ENCODE peak calls at places on chromosomes 7 and 10, in seven cellular contexts. One of them, this sample, is unnamed.

GRCh38 chr10:3873728-3874461 is 88.9 kb upstream of the KLF6 start:
- DNase-seq in pancreas: peak
- DNase-seq in Panc1: no peak
- DNase-seq in AG04450: no peak
- DNase-seq in HFF-Myc: no peak
- DNase-seq in HCT116: peak
- DNase-seq in neural progenitor cell: peak
- DNase-seq in this sample: no peak

GRCh38 chr10:34731885-34732701 is 83.0 kb downstream of the PARD3 start:
- DNase-seq in HCT116: no peak
- DNase-seq in neural progenitor cell: no peak
- DNase-seq in pancreas: no peak
- DNase-seq in AG04450: no peak
- DNase-seq in Panc1: no peak
- DNase-seq in HFF-Myc: no peak
- DNase-seq in this sample: no peak

GRCh38 chr10:113087082-113088029 is 137.3 kb downstream of the TCF7L2 start:
- DNase-seq in neural progenitor cell: no peak
- DNase-seq in AG04450: peak
- DNase-seq in Panc1: peak
- DNase-seq in pancreas: peak
- DNase-seq in HFF-Myc: peak
- DNase-seq in HCT116: peak
- DNase-seq in this sample: peak

GRCh38 chr7:43766564-43766963 is 8.1 kb downstream of the BLVRA start:
- DNase-seq in HFF-Myc: no peak
- DNase-seq in AG04450: no peak
- DNase-seq in neural progenitor cell: peak
- DNase-seq in HCT116: no peak
- DNase-seq in Panc1: no peak
- DNase-seq in pancreas: no peak
- DNase-seq in this sample: no peak

GRCh38 chr10:116109481-116109880 is 163.5 kb downstream of the GFRA1 start:
- DNase-seq in AG04450: no peak
- DNase-seq in neural progenitor cell: no peak
- DNase-seq in Panc1: no peak
- DNase-seq in pancreas: no peak
- DNase-seq in HFF-Myc: no peak
- DNase-seq in HCT116: no peak
- DNase-seq in this sample: no peak

GRCh38 chr7:121344497-121344896 is 15.7 kb downstream of the WNT16 start:
- DNase-seq in Panc1: no peak
- DNase-seq in HFF-Myc: no peak
- DNase-seq in HCT116: no peak
- DNase-seq in AG04450: no peak
- DNase-seq in pancreas: no peak
- DNase-seq in neural progenitor cell: no peak
- DNase-seq in this sample: no peak

GRCh38 chr10:102231357-102232318 is 5.5 kb downstream of the ELOVL3 start:
- DNase-seq in HCT116: peak
- DNase-seq in pancreas: peak
- DNase-seq in AG04450: no peak
- DNase-seq in Panc1: peak
- DNase-seq in HFF-Myc: no peak
- DNase-seq in neural progenitor cell: peak
- DNase-seq in this sample: no peak

GRCh38 chr10:91525939-91526712 is 106.7 kb downstream of the PPP1R3C start:
- DNase-seq in AG04450: no peak
- DNase-seq in pancreas: no peak
- DNase-seq in HFF-Myc: no peak
- DNase-seq in Panc1: no peak
- DNase-seq in neural progenitor cell: no peak
- DNase-seq in HCT116: no peak
- DNase-seq in this sample: no peak

GRCh38 chr7:154759989-154760388 is 242.9 kb downstream of the PAXIP1 start:
- DNase-seq in pancreas: no peak
- DNase-seq in neural progenitor cell: no peak
- DNase-seq in HFF-Myc: no peak
- DNase-seq in Panc1: no peak
- DNase-seq in AG04450: no peak
- DNase-seq in HCT116: no peak
- DNase-seq in this sample: no peak

GRCh38 chr10:124294811-124295770 is 123.6 kb downstream of the OAT start:
- DNase-seq in neural progenitor cell: no peak
- DNase-seq in Panc1: no peak
- DNase-seq in pancreas: no peak
- DNase-seq in AG04450: no peak
- DNase-seq in HFF-Myc: no peak
- DNase-seq in HCT116: no peak
- DNase-seq in this sample: no peak

GRCh38 chr10:72637398-72637857 is 11.5 kb upstream of the MICU1 start:
- DNase-seq in pancreas: no peak
- DNase-seq in HCT116: no peak
- DNase-seq in HFF-Myc: no peak
- DNase-seq in neural progenitor cell: no peak
- DNase-seq in AG04450: no peak
- DNase-seq in Panc1: no peak
- DNase-seq in this sample: peak

GRCh38 chr7:128939075-128939860 is 1.5 kb downstream of the IRF5 start:
- DNase-seq in Panc1: no peak
- DNase-seq in HCT116: no peak
- DNase-seq in AG04450: no peak
- DNase-seq in HFF-Myc: no peak
- DNase-seq in pancreas: no peak
- DNase-seq in neural progenitor cell: no peak
- DNase-seq in this sample: no peak

GRCh38 chr7:124071843-124072242 is 39.0 kb upstream of the TMEM229A start:
- DNase-seq in pancreas: no peak
- DNase-seq in Panc1: no peak
- DNase-seq in HFF-Myc: no peak
- DNase-seq in neural progenitor cell: no peak
- DNase-seq in AG04450: no peak
- DNase-seq in HCT116: no peak
- DNase-seq in this sample: no peak

GRCh38 chr7:5065107-5065407 is 19.4 kb downstream of the RBAK start:
- DNase-seq in HFF-Myc: no peak
- DNase-seq in AG04450: no peak
- DNase-seq in Panc1: no peak
- DNase-seq in HCT116: no peak
- DNase-seq in neural progenitor cell: no peak
- DNase-seq in pancreas: no peak
- DNase-seq in this sample: no peak

GRCh38 chr7:46764100-46764941 is 817.6 kb downstream of the TNS3 start:
- DNase-seq in AG04450: peak
- DNase-seq in pancreas: no peak
- DNase-seq in neural progenitor cell: no peak
- DNase-seq in HFF-Myc: peak
- DNase-seq in HCT116: peak
- DNase-seq in Panc1: peak
- DNase-seq in this sample: peak

GRCh38 chr10:45372251-45372951 is 1.6 kb upstream of the ALOX5 start:
- DNase-seq in neural progenitor cell: no peak
- DNase-seq in HCT116: no peak
- DNase-seq in pancreas: no peak
- DNase-seq in Panc1: no peak
- DNase-seq in HFF-Myc: no peak
- DNase-seq in AG04450: no peak
- DNase-seq in this sample: no peak
- H3K4me3 ChIP-seq in neural progenitor cell: peak
- H3K4me3 ChIP-seq in HCT116: no peak
- H3K4me3 ChIP-seq in pancreas: no peak
- H3K4me3 ChIP-seq in Panc1: no peak
- H3K4me3 ChIP-seq in HFF-Myc: no peak
- H3K4me3 ChIP-seq in AG04450: no peak
- H3K4me3 ChIP-seq in this sample: no peak

DNA sequence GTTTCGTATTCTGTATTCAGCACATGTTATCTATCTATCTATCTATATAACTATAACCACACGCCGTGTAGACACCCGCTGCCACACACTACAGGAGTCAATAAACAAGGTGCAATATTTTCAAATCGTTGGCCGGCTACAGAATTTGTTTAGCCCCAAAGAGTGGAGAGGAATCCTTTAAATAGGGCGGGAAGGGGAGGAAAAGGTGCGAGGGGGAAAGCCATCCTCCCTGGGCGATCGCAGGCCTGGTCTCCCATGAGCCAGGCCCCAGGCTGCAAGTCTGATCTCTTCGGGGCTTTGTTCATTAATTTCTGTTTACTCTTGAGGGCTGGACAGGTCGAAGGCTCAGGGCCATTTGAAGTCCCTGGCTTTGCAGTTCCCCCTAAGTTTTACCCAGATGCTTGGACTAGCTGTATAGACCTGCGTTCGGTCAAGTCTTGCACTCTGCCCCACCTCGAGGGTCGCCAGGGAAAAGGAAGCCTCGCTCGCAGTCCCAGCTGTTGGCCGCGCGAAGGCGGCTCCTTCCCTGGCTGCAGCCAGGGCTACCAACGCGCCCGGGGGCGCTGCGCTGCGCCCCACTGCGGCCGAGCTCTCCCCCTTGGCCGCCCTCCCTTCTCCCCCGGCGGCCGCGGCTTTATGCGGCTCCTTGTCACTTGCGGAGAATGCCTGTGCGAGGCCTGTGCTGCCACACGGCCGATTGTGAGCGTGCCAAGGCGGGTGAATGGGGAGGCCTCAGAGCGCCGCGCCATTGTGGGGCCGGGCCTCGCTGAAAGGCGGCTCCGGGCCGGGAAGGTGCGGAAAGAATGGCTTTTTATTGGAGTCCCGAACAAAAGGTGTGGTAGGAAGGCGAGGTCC is 3.9 kb downstream of the NKX2-3 start:
- DNase-seq in neural progenitor cell: peak
- DNase-seq in HFF-Myc: no peak
- DNase-seq in AG04450: no peak
- DNase-seq in HCT116: no peak
- DNase-seq in pancreas: no peak
- DNase-seq in Panc1: no peak
- DNase-seq in this sample: no peak
- TF ChIP-seq CTCF in neural progenitor cell: peak
- TF ChIP-seq CTCF in HFF-Myc: no peak
- TF ChIP-seq CTCF in AG04450: no peak
- TF ChIP-seq CTCF in HCT116: no peak
- TF ChIP-seq CTCF in pancreas: no peak
- TF ChIP-seq CTCF in Panc1: no peak
- TF ChIP-seq CTCF in this sample: no peak

GRCh38 chr7:48176356-48176893 is 5.2 kb downstream of the ABCA13 start:
- DNase-seq in Panc1: no peak
- DNase-seq in HCT116: no peak
- DNase-seq in HFF-Myc: no peak
- DNase-seq in pancreas: no peak
- DNase-seq in AG04450: no peak
- DNase-seq in neural progenitor cell: no peak
- DNase-seq in this sample: no peak
- H3K4me3 ChIP-seq in Panc1: no peak
- H3K4me3 ChIP-seq in HCT116: no peak
- H3K4me3 ChIP-seq in HFF-Myc: no peak
- H3K4me3 ChIP-seq in pancreas: no peak
- H3K4me3 ChIP-seq in AG04450: no peak
- H3K4me3 ChIP-seq in neural progenitor cell: no peak
- H3K4me3 ChIP-seq in this sample: no peak

GRCh38 chr10:106571216-106571954 is 593.1 kb downstream of the SORCS1 start:
- DNase-seq in HFF-Myc: no peak
- DNase-seq in Panc1: peak
- DNase-seq in neural progenitor cell: peak
- DNase-seq in HCT116: no peak
- DNase-seq in pancreas: no peak
- DNase-seq in AG04450: no peak
- DNase-seq in this sample: no peak
- TF ChIP-seq CTCF in HFF-Myc: peak
- TF ChIP-seq CTCF in Panc1: peak
- TF ChIP-seq CTCF in neural progenitor cell: peak
- TF ChIP-seq CTCF in HCT116: no peak
- TF ChIP-seq CTCF in pancreas: peak
- TF ChIP-seq CTCF in AG04450: peak
- TF ChIP-seq CTCF in this sample: peak

DNA sequence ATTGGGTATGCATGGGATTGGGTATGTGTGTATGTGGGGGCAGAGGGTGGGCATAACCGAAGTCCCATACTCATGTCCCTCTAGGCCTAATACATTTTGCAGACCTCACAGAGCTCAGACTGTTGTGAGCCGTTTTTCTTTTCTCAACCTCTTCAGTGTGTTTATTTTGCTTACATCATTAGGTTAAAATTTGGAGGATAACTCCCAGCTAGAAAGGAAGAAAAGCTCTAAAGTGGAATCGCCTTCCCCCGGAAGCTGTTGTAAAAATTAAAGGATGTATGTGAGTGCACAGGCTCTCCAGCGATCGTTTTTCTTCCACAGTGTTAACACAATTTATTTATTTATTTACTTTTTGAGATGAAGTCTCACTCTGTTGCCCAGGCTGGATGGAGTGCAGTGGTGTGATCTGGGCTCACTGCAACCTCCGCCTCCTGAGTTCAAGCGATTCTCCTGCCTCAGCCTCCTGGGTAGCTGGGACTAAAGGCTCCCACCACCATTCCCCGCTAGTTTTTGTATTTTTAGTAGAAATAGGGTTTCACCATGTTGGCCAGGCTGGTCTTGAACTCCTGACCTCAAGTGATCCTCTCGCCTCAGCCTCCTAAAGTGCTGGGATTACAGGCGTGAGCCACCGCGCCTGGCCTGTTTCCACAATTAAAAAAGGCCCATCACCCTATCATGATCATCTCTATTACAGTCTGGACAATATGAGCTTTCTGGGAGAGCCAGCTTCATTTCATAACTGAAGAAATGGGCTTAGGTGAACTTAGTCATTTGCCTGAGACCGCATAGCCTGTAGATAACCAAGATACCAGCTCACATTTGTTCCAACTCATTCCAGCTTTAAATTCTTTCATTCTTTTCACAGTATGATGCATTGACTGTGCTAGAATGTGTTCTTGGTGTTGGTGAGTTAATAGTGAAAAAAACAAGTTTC is 1.7 kb upstream of the H2AZ2 start:
- DNase-seq in HCT116: no peak
- DNase-seq in neural progenitor cell: no peak
- DNase-seq in AG04450: no peak
- DNase-seq in pancreas: no peak
- DNase-seq in HFF-Myc: no peak
- DNase-seq in Panc1: no peak
- DNase-seq in this sample: peak
- H3K4me3 ChIP-seq in HCT116: peak
- H3K4me3 ChIP-seq in neural progenitor cell: peak
- H3K4me3 ChIP-seq in AG04450: no peak
- H3K4me3 ChIP-seq in pancreas: no peak
- H3K4me3 ChIP-seq in HFF-Myc: peak
- H3K4me3 ChIP-seq in Panc1: peak
- H3K4me3 ChIP-seq in this sample: peak